ENCODE peak calls at places on chromosomes 6 and 20, in eight cellular contexts. X is transverse colon, K is fibroblast of mammary gland, E is bronchial epithelial cell, J is endothelial cell of umbilical vein, S is A549, C is AG10803, L is fibroblast of lung. N is an unnamed sample.
A peak's percentile ranks its signal among the peaks of the same experiment; 100 is the strongest.

GRCh38 chr6:12137480-12137879 is 125.4 kb downstream of the HIVEP1 start:
- DNase-seq in J (peak; percentile 71), L (peak; percentile 86), X (peak; percentile 23), K (peak; percentile 89), S (no peak), C (peak; percentile 83), E (peak; percentile 56), N (no peak)

GRCh38 chr6:167733740-167734661 is 92.7 kb upstream of the AFDN start:
- DNase-seq in E (no peak), C (peak; percentile 10), K (peak; percentile 31), L (peak; percentile 2), X (no peak), S (no peak), J (peak; percentile 64), N (no peak)

GRCh38 chr20:48238781-48239180 is 453.5 kb upstream of the SULF2 start:
- DNase-seq in X (no peak), C (no peak), E (no peak), L (no peak), K (peak; percentile 11), J (no peak), S (no peak), N (no peak)

GRCh38 chr20:34549291-34549928 is 9.1 kb upstream of the MAP1LC3A start:
- DNase-seq in K (no peak), E (peak; percentile 61), J (no peak), L (no peak), C (no peak), X (peak; percentile 38), S (no peak), N (no peak)

GRCh38 chr6:44439270-44440045 is 52.0 kb downstream of the CDC5L start:
- DNase-seq in L (peak; percentile 85), J (no peak), X (no peak), C (peak; percentile 73), S (no peak), E (peak; percentile 53), K (peak; percentile 88), N (no peak)

GRCh38 chr6:5205877-5206840 is 54.6 kb downstream of the LYRM4 start:
- DNase-seq in X (peak; percentile 11), E (peak; percentile 50), J (peak; percentile 74), L (peak; percentile 63), C (peak; percentile 78), S (no peak), K (no peak), N (no peak)

GRCh38 chr6:1296079-1296478 is 15.8 kb upstream of the FOXQ1 start:
- DNase-seq in X (no peak), E (peak; percentile 70), C (no peak), S (no peak), J (no peak), L (no peak), K (no peak), N (no peak)

GRCh38 chr6:1039191-1039590 is 272.7 kb upstream of the FOXQ1 start:
- DNase-seq in S (no peak), E (peak; percentile 74), C (no peak), X (peak; percentile 18), L (no peak), J (no peak), K (no peak), N (no peak)

GRCh38 chr6:145704153-145704781 is 31.1 kb downstream of the EPM2A start:
- DNase-seq in X (no peak), C (peak; percentile 17), E (peak; percentile 24), K (peak; percentile 43), S (no peak), L (peak; percentile 56), J (peak; percentile 54), N (no peak)

GRCh38 chr6:157144861-157145260 is 178.5 kb downstream of the TMEM242 start:
- DNase-seq in C (no peak), X (no peak), S (no peak), K (no peak), J (peak; percentile 43), L (no peak), E (no peak), N (no peak)

GRCh38 chr20:24968278-24968677 is 19.2 kb downstream of the CST7 start:
- DNase-seq in J (no peak), L (no peak), X (no peak), S (no peak), C (no peak), E (no peak), K (no peak), N (no peak)

GRCh38 chr6:37576336-37576737 is 76.6 kb upstream of the CCDC167 start:
- DNase-seq in J (no peak), X (no peak), K (peak; percentile 75), E (peak; percentile 87), L (peak; percentile 45), S (peak; percentile 81), C (peak; percentile 35), N (no peak)

GRCh38 chr20:43357352-43357751 is 100.3 kb upstream of the SRSF6 start:
- DNase-seq in C (no peak), S (no peak), E (no peak), L (no peak), J (no peak), X (no peak), K (no peak), N (no peak)

GRCh38 chr6:14716499-14717146 is 529.2 kb upstream of the JARID2 start:
- DNase-seq in S (no peak), E (peak; percentile 92), X (no peak), L (no peak), C (no peak), K (no peak), J (no peak), N (no peak)

GRCh38 chr6:43231053-43231452 is 1.8 kb upstream of the DNPH1 start:
- DNase-seq in C (no peak), L (no peak), E (no peak), X (no peak), S (no peak), J (no peak), K (no peak), N (no peak)

GRCh38 chr6:168060521-168060931 is 18.5 kb downstream of the FRMD1 start:
- DNase-seq in X (peak; percentile 80), J (no peak), C (peak; percentile 65), E (peak; percentile 23), K (peak; percentile 54), S (peak; percentile 13), L (peak; percentile 48), N (peak; percentile 20)

GRCh38 chr6:5341845-5342244 is 80.5 kb downstream of the FARS2 start:
- DNase-seq in X (no peak), S (no peak), E (no peak), J (no peak), K (no peak), C (no peak), L (no peak), N (no peak)

GRCh38 chr6:150723056-150723658 is 123.5 kb downstream of the PLEKHG1 start:
- DNase-seq in K (no peak), E (no peak), J (no peak), C (no peak), S (no peak), L (peak; percentile 14), X (no peak), N (no peak)
- H3K4me3 ChIP-seq in K (no peak overlapping the region), E (no peak overlapping the region), J (no peak overlapping the region), C (no peak overlapping the region), S (no peak overlapping the region), L (no peak overlapping the region), X (no peak overlapping the region), N (no peak overlapping the region)

DNA sequence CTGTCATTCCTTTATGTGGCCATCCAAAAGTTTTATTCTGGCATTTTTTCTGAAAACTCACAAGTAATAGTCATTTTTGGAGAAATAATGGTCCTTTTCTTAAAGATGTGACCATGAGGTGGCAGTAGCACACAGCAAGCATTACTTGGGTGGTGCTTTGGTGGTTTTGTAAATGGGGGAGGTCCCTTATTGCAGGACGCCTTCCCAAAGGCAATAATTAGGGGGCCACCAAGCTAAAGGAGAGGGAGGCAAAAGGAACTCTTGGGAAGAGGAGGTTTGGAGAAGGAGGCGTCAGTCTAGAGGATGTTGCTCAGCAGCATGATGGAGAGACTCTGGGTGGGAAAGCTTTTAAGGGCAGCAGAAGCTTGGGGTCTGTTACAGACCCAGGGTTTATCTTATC is 422.6 kb upstream of the MMS22L start:
- DNase-seq in K (peak; percentile 17), J (no peak), S (no peak), X (no peak), E (peak; percentile 25), L (no peak), C (peak; percentile 8), N (no peak)
- TF ChIP-seq CTCF in K (peak; percentile 40), J (no peak), S (peak; percentile 31), X (no peak), E (peak; percentile 25), L (no peak), C (peak; percentile 51), N (peak; percentile 56)

DNA sequence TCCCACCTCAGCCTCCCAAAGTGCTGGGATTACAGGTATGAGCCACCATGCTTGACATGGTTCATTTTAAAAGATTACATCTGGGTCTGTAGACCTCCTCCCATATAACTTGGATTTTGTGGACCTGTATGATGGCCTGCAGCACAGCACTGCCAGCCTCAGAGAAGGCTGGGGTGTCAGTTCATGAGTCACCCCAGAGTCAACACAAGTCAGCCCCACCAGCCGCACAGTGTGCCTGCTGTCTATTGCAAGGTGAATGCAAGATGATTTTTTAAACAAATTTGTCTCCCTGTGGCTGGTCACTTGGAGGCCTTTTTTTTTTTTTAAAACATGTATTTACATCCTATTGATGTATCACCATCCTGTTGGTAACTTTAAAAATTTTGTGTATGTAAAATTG is 76.7 kb downstream of the RREB1 start:
- DNase-seq in L (no peak), C (no peak), K (no peak), J (no peak), X (no peak), S (no peak), E (peak; percentile 70), N (no peak)
- H3K4me3 ChIP-seq in L (no peak overlapping the region), C (no peak overlapping the region), K (no peak overlapping the region), J (no peak overlapping the region), X (no peak overlapping the region), S (no peak overlapping the region), E (no peak overlapping the region), N (no peak overlapping the region)

GRCh38 chr6:46137387-46137786 is 7.6 kb downstream of the ENPP4 start:
- DNase-seq in E (no peak), J (no peak), K (no peak), S (no peak), X (no peak), C (no peak), L (no peak), N (no peak)

GRCh38 chr6:46138281-46138680 is 8.5 kb downstream of the ENPP4 start:
- DNase-seq in E (no peak), L (no peak), S (no peak), J (no peak), C (no peak), X (no peak), K (no peak), N (no peak)

GRCh38 chr6:46130665-46131064 is 876 bp downstream of the ENPP4 start:
- DNase-seq in L (no peak), X (no peak), J (peak; percentile 4), K (no peak), C (no peak), S (no peak), E (no peak), N (no peak)

GRCh38 chr6:46135176-46135575 is 5.4 kb downstream of the ENPP4 start:
- DNase-seq in E (no peak), X (no peak), S (no peak), L (no peak), K (no peak), J (no peak), C (no peak), N (no peak)

DNA sequence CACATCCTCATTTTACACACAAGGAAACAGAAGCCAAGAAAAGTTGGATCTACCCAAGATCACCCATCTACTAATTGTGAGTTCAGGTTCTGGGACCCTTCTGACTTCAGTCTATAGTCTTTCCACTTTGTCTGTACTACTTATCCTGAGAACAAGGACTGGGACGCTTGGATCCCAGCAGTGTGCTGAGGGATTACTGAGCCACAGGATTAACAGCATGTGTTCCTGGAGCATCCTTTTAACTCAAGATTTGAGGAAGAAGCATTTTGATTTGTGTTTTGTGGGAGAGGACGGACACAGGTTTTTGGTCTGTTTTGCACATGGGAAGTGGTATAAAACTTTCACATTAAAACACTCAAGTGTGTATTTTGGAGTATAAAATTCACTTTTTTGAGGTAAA is 4.4 kb downstream of the ENPP4 start:
- DNase-seq in C (no peak), X (no peak), S (no peak), J (no peak), L (no peak), E (no peak), K (no peak), N (no peak)
- TF ChIP-seq CTCF in C (no peak), X (no peak), S (no peak), J (no peak), L (no peak), E (no peak), K (no peak), N (no peak)

N was measured in retinal pigment epithelial cell.